ENCODE peak calls at places on chromosome 10, in eight cellular contexts. Q is stimulated activated CD8-positive, alpha-beta memory T cell treated with anti-CD3 and anti-CD28 coated beads, Interleukin-7, amount 100 ng/mL, for 4 hours; E is endothelial cell; G is CD8-positive, alpha-beta memory T cell; H is fibroblast of lung; P is mesothelial cell of epicardium; L is endodermal cell; R is substantia nigra. D is an unnamed sample.
A peak's percentile ranks its signal among the peaks of the same experiment; 100 is the strongest.

GRCh38 chr10:99329891-99330674 is 927 bp downstream of the CNNM1 start:
- DNase-seq in Q (no peak), E (peak; percentile 43), G (no peak), H (peak; percentile 17), P (peak; percentile 25), L (peak; percentile 77), R (peak; percentile 19), D (no peak)

GRCh38 chr10:52318822-52319464 is 4.9 kb downstream of the DKK1 start:
- DNase-seq in Q (no peak), E (no peak), G (no peak), H (peak; percentile 96), P (no peak), L (no peak), R (no peak), D (no peak)

GRCh38 chr10:86269332-86269731 is 97.3 kb downstream of the GRID1 start:
- DNase-seq in Q (no peak), E (no peak), G (no peak), H (no peak), P (no peak), L (peak; percentile 16), R (no peak), D (no peak)

GRCh38 chr10:625751-626711 is 63.4 kb downstream of the DIP2C start:
- DNase-seq in Q (no peak), E (no peak), G (no peak), H (no peak), P (no peak), L (peak; percentile 43), R (no peak), D (no peak)

GRCh38 chr10:17249820-17250219 is 21.8 kb downstream of the VIM start:
- DNase-seq in Q (no peak), E (no peak), G (no peak), H (peak; percentile 49), P (no peak), L (no peak), R (no peak), D (no peak)

GRCh38 chr10:101565370-101565900 is 22.6 kb downstream of the POLL start:
- DNase-seq in Q (no peak), E (no peak), G (no peak), H (no peak), P (no peak), L (no peak), R (no peak), D (no peak)

GRCh38 chr10:130801784-130802183 is 509.7 kb downstream of the TCERG1L start:
- DNase-seq in Q (no peak), E (no peak), G (no peak), H (no peak), P (no peak), L (no peak), R (no peak), D (peak; percentile 28)

GRCh38 chr10:46552526-46553237 is 3.8 kb downstream of the GPRIN2 start:
- DNase-seq in Q (no peak), E (no peak), G (no peak), H (no peak), P (no peak), L (peak; percentile 40), R (no peak), D (peak; percentile 57)

GRCh38 chr10:86747796-86748581 is 8.4 kb upstream of the BMPR1A start:
- DNase-seq in Q (no peak), E (no peak), G (no peak), H (peak; percentile 58), P (no peak), L (no peak), R (no peak), D (no peak)

GRCh38 chr10:63064706-63065105 is 68.4 kb upstream of the NRBF2 start:
- DNase-seq in Q (no peak), E (no peak), G (no peak), H (no peak), P (no peak), L (no peak), R (no peak), D (no peak)

GRCh38 chr10:78895469-78895868 is 173.3 kb upstream of the ZMIZ1 start:
- DNase-seq in Q (no peak), E (no peak), G (no peak), H (no peak), P (no peak), L (peak; percentile 72), R (no peak), D (peak; percentile 67)

GRCh38 chr10:25457552-25457951 is 282.8 kb downstream of the GPR158 start:
- DNase-seq in Q (no peak), E (no peak), G (no peak), H (no peak), P (no peak), L (no peak), R (no peak), D (no peak)

GRCh38 chr10:118522791-118523498 is 72.5 kb downstream of the PRLHR start:
- DNase-seq in Q (no peak), E (no peak), G (no peak), H (no peak), P (no peak), L (no peak), R (no peak), D (no peak)

GRCh38 chr10:70903262-70903921 is 15.0 kb upstream of the PCBD1 start:
- DNase-seq in Q (no peak), E (peak; percentile 75), G (no peak), H (peak; percentile 50), P (no peak), L (peak; percentile 94), R (peak; percentile 50), D (no peak)

GRCh38 chr10:28633750-28634149 is 43.6 kb upstream of the BAMBI start:
- DNase-seq in Q (no peak), E (no peak), G (no peak), H (no peak), P (no peak), L (no peak), R (no peak), D (no peak)

GRCh38 chr10:15545884-15546283 is 173.8 kb downstream of the ITGA8 start:
- DNase-seq in Q (no peak), E (no peak), G (no peak), H (no peak), P (no peak), L (no peak), R (no peak), D (no peak)

GRCh38 chr10:129744896-129745750 is 219.0 kb downstream of the EBF3 start:
- DNase-seq in Q (no peak), E (no peak), G (no peak), H (no peak), P (no peak), L (peak; percentile 27), R (no peak), D (no peak)

GRCh38 chr10:47165711-47166404 is 134.1 kb upstream of the GDF10 start:
- DNase-seq in Q (no peak), E (no peak), G (peak; percentile 26), H (peak; percentile 76), P (no peak), L (no peak), R (peak; percentile 31), D (peak; percentile 81)

GRCh38 chr10:68924593-68924992 is 23.5 kb downstream of the DDX50 start:
- DNase-seq in Q (no peak), E (no peak), G (no peak), H (no peak), P (no peak), L (no peak), R (no peak), D (no peak)

GRCh38 chr10:82148764-82149163 is 273.8 kb downstream of the NRG3 start:
- DNase-seq in Q (no peak), E (no peak), G (no peak), H (no peak), P (no peak), L (no peak), R (no peak), D (no peak)

GRCh38 chr10:12846718-12847117 is 154.8 kb downstream of the CCDC3 start:
- DNase-seq in Q (no peak), E (no peak), G (no peak), H (peak; percentile 13), P (no peak), L (no peak), R (no peak), D (no peak)

GRCh38 chr10:54139819-54140428 is 661.1 kb downstream of the PCDH15 start:
- DNase-seq in Q (no peak), E (no peak), G (no peak), H (no peak), P (no peak), L (no peak), R (no peak), D (no peak)

GRCh38 chr10:13206546-13207443 is 27.4 kb downstream of the UCMA start:
- DNase-seq in Q (no peak), E (peak; percentile 12), G (no peak), H (peak; percentile 77), P (no peak), L (no peak), R (no peak), D (no peak)

GRCh38 chr10:78134919-78135318 is 101.3 kb downstream of the RPS24 start:
- DNase-seq in Q (no peak), E (no peak), G (no peak), H (no peak), P (no peak), L (peak; percentile 60), R (no peak), D (no peak)

GRCh38 chr10:69439813-69440506 is 11.3 kb upstream of the TSPAN15 start:
- DNase-seq in Q (no peak), E (no peak), G (no peak), H (peak; percentile 42), P (no peak), L (no peak), R (no peak), D (no peak)

GRCh38 chr10:119538632-119539358 is 3.7 kb downstream of the RGS10 start:
- DNase-seq in Q (no peak), E (no peak), G (peak; percentile 12), H (no peak), P (no peak), L (no peak), R (no peak), D (no peak)

GRCh38 chr10:127027786-127028185 is 122.6 kb downstream of the DOCK1 start:
- DNase-seq in Q (no peak), E (no peak), G (no peak), H (no peak), P (no peak), L (peak; percentile 20), R (no peak), D (no peak)

GRCh38 chr10:111762114-111762513 is 421.5 kb downstream of the GPAM start:
- DNase-seq in Q (no peak), E (no peak), G (no peak), H (no peak), P (no peak), L (no peak), R (no peak), D (no peak)

GRCh38 chr10:15744217-15744865 is 24.6 kb upstream of the ITGA8 start:
- DNase-seq in Q (peak; percentile 8), E (peak; percentile 67), G (no peak), H (peak; percentile 67), P (no peak), L (peak; percentile 91), R (peak; percentile 46), D (no peak)

GRCh38 chr10:113983552-113983951 is 60.1 kb upstream of the ADRB1 start:
- DNase-seq in Q (no peak), E (no peak), G (peak; percentile 10), H (no peak), P (no peak), L (no peak), R (no peak), D (no peak)

GRCh38 chr10:98886686-98887085 is 349.0 kb downstream of the HPSE2 start:
- DNase-seq in Q (no peak), E (no peak), G (no peak), H (peak; percentile 57), P (no peak), L (no peak), R (no peak), D (no peak)

GRCh38 chr10:34647157-34647556 is 167.9 kb downstream of the PARD3 start:
- DNase-seq in Q (no peak), E (no peak), G (no peak), H (no peak), P (no peak), L (peak; percentile 17), R (no peak), D (no peak)

GRCh38 chr10:94314913-94315545 is 47.7 kb downstream of the NOC3L start:
- DNase-seq in Q (no peak), E (no peak), G (no peak), H (peak; percentile 70), P (no peak), L (peak; percentile 50), R (no peak), D (no peak)

GRCh38 chr10:49104323-49104722 is 11.0 kb downstream of the VSTM4 start:
- DNase-seq in Q (no peak), E (no peak), G (no peak), H (no peak), P (no peak), L (peak; percentile 32), R (no peak), D (no peak)